ENCODE peak calls at places on chromosome 19, in four cellular contexts. Y is H1, O is HCT116, R is HepG2. Z is an unnamed sample.

GRCh38 chr19:36265856-36266374 is 51.0 kb downstream of the ZNF146 start:
- DNase-seq in Y (no peak), O (no peak), R (no peak), Z (no peak)

GRCh38 chr19:46579286-46579944 is 21.7 kb upstream of the CALM3 start:
- DNase-seq in Y (peak; percentile 82), O (no peak), R (no peak), Z (no peak)

GRCh38 chr19:54158812-54159351 is 639 bp downstream of the LENG1 start:
- DNase-seq in R (no peak), Y (no peak), O (no peak), Z (no peak)

GRCh38 chr19:51570962-51571575 is at the start of gene ZNF175:
- DNase-seq in O (peak; percentile 98), R (peak; percentile 86), Y (peak; percentile 91), Z (peak; percentile 92)

GRCh38 chr19:45798995-45799517 is 6.4 kb upstream of the DMWD start:
- DNase-seq in R (peak; percentile 31), O (no peak), Y (peak; percentile 83), Z (peak; percentile 75)

GRCh38 chr19:32195706-32196610 is 149.5 kb upstream of the ZNF507 start:
- DNase-seq in R (no peak), O (no peak), Y (peak; percentile 17), Z (no peak)

GRCh38 chr19:27794444-27795042 is 1418.4 kb downstream of the UQCRFS1 start:
- DNase-seq in O (no peak), R (peak; percentile 16), Y (peak; percentile 61), Z (peak; percentile 23)

GRCh38 chr19:32537626-32538025 is 43.4 kb upstream of the PDCD5 start:
- DNase-seq in R (no peak), O (no peak), Y (no peak), Z (no peak)

GRCh38 chr19:14432817-14433453 is at the start of gene PKN1:
- DNase-seq in R (no peak), Y (peak; percentile 86), O (no peak), Z (peak; percentile 72)

GRCh38 chr19:45179063-45179847 is 671 bp downstream of the BLOC1S3 start:
- DNase-seq in R (no peak), Y (no peak), O (no peak), Z (no peak)

GRCh38 chr19:40549007-40549708 is 27.5 kb upstream of the SHKBP1 start:
- DNase-seq in O (peak; percentile 63), Y (peak; percentile 92), R (peak; percentile 49), Z (peak; percentile 96)

GRCh38 chr19:10921909-10922637 is 6.4 kb downstream of the YIPF2 start:
- DNase-seq in Y (no peak), R (no peak), O (no peak), Z (no peak)

GRCh38 chr19:51742736-51743288 is 8.9 kb downstream of the FPR1 start:
- DNase-seq in Y (no peak), O (no peak), R (no peak), Z (no peak)

GRCh38 chr19:10713317-10713716 is 4.6 kb upstream of the DNM2 start:
- DNase-seq in O (no peak), R (no peak), Y (no peak), Z (no peak)

GRCh38 chr19:12899891-12900518 is 9.0 kb downstream of the GCDH start:
- DNase-seq in O (no peak), Y (no peak), R (no peak), Z (no peak)

GRCh38 chr19:34555447-34555846 is 73.9 kb downstream of the WTIP start:
- DNase-seq in R (peak; percentile 28), Y (no peak), O (peak; percentile 24), Z (peak; percentile 48)

GRCh38 chr19:12792048-12792852 is 964 bp downstream of the JUNB start:
- DNase-seq in Y (peak; percentile 84), O (no peak), R (peak; percentile 46), Z (peak; percentile 80)

GRCh38 chr19:55857974-55858373 is 21.6 kb downstream of the NLRP4 start:
- DNase-seq in R (no peak), O (no peak), Y (no peak), Z (no peak)

GRCh38 chr19:46296722-46297431 is at the start of gene HIF3A:
- DNase-seq in O (no peak), R (no peak), Y (peak; percentile 97), Z (peak; percentile 93)

GRCh38 chr19:35153701-35154534 is 617 bp upstream of the FXYD5 start:
- DNase-seq in R (no peak), O (no peak), Y (peak; percentile 84), Z (peak; percentile 79)

GRCh38 chr19:33064778-33065550 is at the start of gene RHPN2:
- DNase-seq in R (peak; percentile 43), O (peak; percentile 59), Y (peak; percentile 82), Z (peak; percentile 72)

GRCh38 chr19:17847538-17848366 is at the start of gene JAK3:
- DNase-seq in R (peak; percentile 59), Y (peak; percentile 90), O (no peak), Z (peak; percentile 90)

GRCh38 chr19:3211191-3211590 is 13.3 kb upstream of the CELF5 start:
- DNase-seq in R (no peak), O (no peak), Y (no peak), Z (no peak)

GRCh38 chr19:33736158-33736557 is 60.5 kb upstream of the KCTD15 start:
- DNase-seq in O (no peak), R (no peak), Y (no peak), Z (no peak)

GRCh38 chr19:55935206-55935605 is 3.1 kb upstream of the NLRP13 start:
- DNase-seq in O (no peak), Y (no peak), R (no peak), Z (no peak)

GRCh38 chr19:41241859-41242258 is 22.3 kb upstream of the HNRNPUL1 start:
- DNase-seq in Y (no peak), R (no peak), O (no peak), Z (no peak)

GRCh38 chr19:39919976-39920375 is 14.5 kb downstream of the FCGBP start:
- DNase-seq in Y (no peak), O (no peak), R (no peak), Z (no peak)

GRCh38 chr19:46416077-46416709 is 2.8 kb upstream of the CCDC8 start:
- DNase-seq in O (peak; percentile 40), R (peak; percentile 59), Y (peak; percentile 95), Z (peak; percentile 97)

GRCh38 chr19:28498404-28498976 is 714.5 kb downstream of the UQCRFS1 start:
- DNase-seq in Y (no peak), O (no peak), R (no peak), Z (no peak)

GRCh38 chr19:45253396-45254027 is 2.4 kb downstream of the MARK4 start:
- DNase-seq in R (no peak), O (no peak), Y (no peak), Z (no peak)

GRCh38 chr19:32935629-32936028 is 36.1 kb downstream of the CEP89 start:
- DNase-seq in R (no peak), O (no peak), Y (no peak), Z (no peak)

GRCh38 chr19:16970821-16971220 is 55.8 kb downstream of the CPAMD8 start:
- DNase-seq in R (no peak), Y (no peak), O (no peak), Z (no peak)

GRCh38 chr19:40601061-40601973 is at the start of gene LTBP4:
- DNase-seq in Y (no peak), R (no peak), O (no peak), Z (no peak)

GRCh38 chr19:29855771-29856510 is 44.1 kb downstream of the CCNE1 start:
- DNase-seq in Y (no peak), R (no peak), O (no peak), Z (no peak)
- TF ChIP-seq ATF3 in Y (no peak), R (no peak), O (no peak), Z (no peak)

GRCh38 chr19:50378863-50379236 is 2.6 kb downstream of the NR1H2 start:
- DNase-seq in Y (no peak), O (no peak), R (no peak), Z (no peak)

GRCh38 chr19:50381881-50382729 is 2.0 kb upstream of the POLD1 start:
- DNase-seq in Y (no peak), R (no peak), O (no peak), Z (no peak)

GRCh38 chr19:50380137-50380536 is 3.9 kb downstream of the NR1H2 start:
- DNase-seq in O (no peak), Y (no peak), R (no peak), Z (no peak)

GRCh38 chr19:50379602-50380001 is 3.3 kb downstream of the NR1H2 start:
- DNase-seq in R (no peak), Y (no peak), O (no peak), Z (no peak)

DNA sequence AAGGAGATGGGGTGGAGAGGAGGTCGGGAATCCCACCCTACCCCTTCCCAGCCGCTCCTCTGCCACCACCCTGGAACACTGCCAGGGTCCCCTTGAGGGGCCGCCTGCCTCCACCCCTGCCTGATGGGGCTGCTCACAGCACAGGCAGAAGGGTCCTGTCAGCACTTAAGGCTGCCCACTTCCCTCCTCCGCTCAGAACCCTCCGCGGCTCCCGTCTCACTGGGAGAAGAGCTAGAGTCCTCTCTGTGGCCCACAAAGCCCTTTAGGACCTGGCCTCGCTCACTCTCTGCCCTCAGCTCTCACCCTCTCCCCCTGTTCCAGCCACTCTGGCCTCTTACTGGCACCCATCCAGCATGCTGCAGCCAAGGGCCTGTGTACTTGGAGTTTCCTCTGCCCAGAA is 3.4 kb upstream of the POLD1 start:
- DNase-seq in O (no peak), R (no peak), Y (no peak), Z (no peak)
- TF ChIP-seq ATF3 in O (no peak), R (no peak), Y (no peak), Z (no peak)

DNA sequence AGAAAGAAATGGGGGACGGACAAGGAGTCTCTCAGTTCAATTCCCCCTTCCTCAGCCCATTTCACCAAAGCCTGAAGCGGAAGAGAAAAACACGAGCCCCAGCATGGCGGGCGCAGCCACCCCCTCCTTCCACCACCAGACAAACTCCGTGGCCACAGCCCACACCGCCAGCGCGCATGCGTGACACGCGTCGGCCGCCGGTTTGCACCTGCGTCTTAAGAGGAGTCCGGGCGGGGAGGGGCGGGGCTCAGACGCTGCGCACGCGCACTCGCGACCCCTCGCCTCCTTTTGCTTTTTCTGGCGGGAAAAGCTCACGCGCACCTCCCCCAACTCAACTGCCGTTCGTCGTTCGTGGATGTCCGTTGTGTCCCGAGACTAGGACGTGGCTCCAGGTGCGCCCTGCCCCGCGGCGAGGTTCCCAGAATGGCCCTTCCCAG is at the start of gene KASH5:
- DNase-seq in O (no peak), R (no peak), Y (no peak), Z (no peak)
- TF ChIP-seq ATF3 in O (no peak), R (no peak), Y (no peak), Z (no peak)

DNA sequence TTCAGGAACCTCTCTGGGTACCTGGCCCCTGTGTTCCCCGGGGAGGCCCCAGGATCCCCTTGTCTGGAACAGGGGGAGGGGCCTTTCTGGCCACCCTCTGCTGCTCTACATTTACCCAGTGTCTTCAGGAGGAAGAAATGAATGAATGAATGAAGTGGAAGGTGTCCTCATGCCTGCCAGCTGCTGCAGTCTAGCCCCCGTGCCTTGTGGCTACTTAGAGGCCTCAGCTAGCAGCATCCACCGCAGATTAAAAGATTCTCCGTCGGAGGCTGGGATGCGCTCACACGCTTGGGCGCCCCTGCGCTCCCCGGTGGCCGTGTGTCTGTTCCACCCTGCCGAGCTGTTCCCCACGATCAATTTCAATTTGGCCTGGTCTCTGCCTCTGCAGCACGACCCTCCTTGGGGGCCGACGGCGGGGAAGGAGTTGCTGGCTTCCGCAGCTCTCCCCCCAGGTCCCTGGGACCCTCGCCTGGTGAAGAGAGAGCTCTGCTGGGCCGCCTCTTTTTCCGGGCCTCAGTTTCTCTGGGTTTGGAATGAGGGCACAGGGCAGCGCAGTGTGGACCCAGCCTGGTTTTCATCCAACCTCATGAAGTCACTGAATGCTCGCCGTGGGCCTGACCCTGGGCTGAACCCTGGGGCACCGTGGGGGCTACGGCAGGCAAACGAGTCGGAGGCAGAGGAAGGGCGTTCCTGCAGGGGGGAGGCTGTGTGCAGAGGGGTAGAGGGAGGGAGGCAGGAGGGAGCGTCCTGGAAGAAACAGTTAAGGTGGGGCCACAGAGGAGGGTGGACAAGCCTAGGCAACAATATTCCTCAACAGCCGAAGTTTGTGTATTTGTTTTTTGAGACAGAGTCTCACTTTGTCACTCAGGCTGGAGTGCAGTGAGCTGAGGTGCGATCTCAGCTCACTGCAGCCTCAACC is 28.3 kb downstream of the EFNA2 start:
- DNase-seq in R (no peak), Y (no peak), O (no peak), Z (no peak)
- TF ChIP-seq ATF3 in R (no peak), Y (no peak), O (no peak), Z (no peak)

Z was measured in WTC11.